ENCODE peak calls at places on chromosomes 5 and 9, in four cellular contexts. S is K562, I is HepG2, M is SK-N-SH. E is an unnamed sample.

GRCh38 chr5:5246736-5247135 is 106.6 kb downstream of the ADAMTS16 start:
- DNase-seq in S (no peak), I (no peak), M (no peak), E (no peak)

GRCh38 chr9:13570521-13570974 is 291.1 kb upstream of the MPDZ start:
- DNase-seq in S (no peak), I (no peak), M (no peak), E (no peak)

GRCh38 chr5:180315762-180316212 is 23.9 kb upstream of the MAPK9 start:
- DNase-seq in S (peak; percentile 79), I (peak; percentile 38), M (peak; percentile 85), E (peak; percentile 19)

GRCh38 chr9:13750061-13750460 is 470.6 kb upstream of the MPDZ start:
- DNase-seq in S (no peak), I (no peak), M (no peak), E (no peak)

GRCh38 chr9:4324513-4324912 is 24.6 kb upstream of the GLIS3 start:
- DNase-seq in S (no peak), I (no peak), M (no peak), E (no peak)

GRCh38 chr5:64690417-64691151 is at the start of gene SHISAL2B:
- DNase-seq in S (no peak), I (no peak), M (peak; percentile 55), E (no peak)

GRCh38 chr9:134469041-134469875 is 143.0 kb downstream of the RXRA start:
- DNase-seq in S (no peak), I (no peak), M (no peak), E (no peak)

GRCh38 chr9:35481347-35481975 is 8.4 kb upstream of the RUSC2 start:
- DNase-seq in S (peak; percentile 23), I (peak; percentile 54), M (peak; percentile 37), E (peak; percentile 54)

GRCh38 chr9:92424340-92424739 is at the start of gene OMD:
- DNase-seq in S (no peak), I (no peak), M (no peak), E (no peak)

GRCh38 chr5:10933141-10933540 is 172.1 kb upstream of the DAP start:
- DNase-seq in S (no peak), I (no peak), M (no peak), E (no peak)
- TF ChIP-seq ELF1 in S (no peak), I (no peak), M (no peak), E (no peak)

GRCh38 chr9:706606-707451 is 134.7 kb upstream of the DMRT1 start:
- DNase-seq in S (peak; percentile 13), I (peak; percentile 85), M (peak; percentile 29), E (no peak)
- TF ChIP-seq ELF1 in S (no peak), I (peak; percentile 67), M (peak; percentile 71), E (no peak)

GRCh38 chr5:111747336-111747735 is 9.7 kb downstream of the NREP start:
- DNase-seq in S (no peak), I (no peak), M (no peak), E (no peak)
- TF ChIP-seq ELF1 in S (no peak), I (no peak), M (no peak), E (no peak)

DNA sequence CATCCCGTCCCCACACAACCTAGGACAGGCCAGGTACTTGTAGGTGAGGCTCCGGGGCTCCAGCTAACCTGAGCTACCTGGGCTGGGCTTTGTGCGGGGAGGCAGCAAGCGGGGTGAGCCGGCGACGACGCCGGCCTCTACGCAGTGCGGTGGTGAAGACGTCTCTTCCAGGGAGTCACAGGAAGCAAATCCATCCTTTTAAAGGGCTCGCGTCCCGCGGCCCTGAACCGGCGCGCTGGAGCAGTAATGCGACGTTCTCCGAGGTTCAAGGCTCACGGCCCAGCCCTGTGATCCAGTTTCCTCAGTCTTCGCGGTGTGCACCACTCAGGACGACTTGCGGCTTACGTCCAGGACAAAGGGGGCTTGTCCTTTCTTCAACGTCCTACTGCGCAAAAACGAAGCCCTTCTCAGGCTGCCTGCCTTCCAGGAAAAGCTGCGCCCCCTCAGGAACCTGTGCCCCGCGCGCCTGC is 476 bp upstream of the SPIN1 start:
- DNase-seq in S (no peak), I (peak; percentile 20), M (peak; percentile 63), E (peak; percentile 55)
- TF ChIP-seq ELF1 in S (no peak), I (no peak), M (no peak), E (no peak)

GRCh38 chr9:37134166-37134565 is 13.8 kb downstream of the ZCCHC7 start:
- DNase-seq in S (no peak), I (no peak), M (no peak), E (no peak)
- TF ChIP-seq ELF1 in S (no peak), I (no peak), M (no peak), E (no peak)

GRCh38 chr5:123943136-123943535 is 431.2 kb downstream of the CSNK1G3 start:
- DNase-seq in S (no peak), I (no peak), M (no peak), E (no peak)

GRCh38 chr5:123936548-123936947 is 424.6 kb downstream of the CSNK1G3 start:
- DNase-seq in S (no peak), I (no peak), M (no peak), E (no peak)

GRCh38 chr5:123937230-123937629 is 425.3 kb downstream of the CSNK1G3 start:
- DNase-seq in S (peak; percentile 26), I (peak; percentile 65), M (peak; percentile 26), E (peak; percentile 72)
- TF ChIP-seq ELF1 in S (no peak), I (no peak), M (no peak), E (no peak)

GRCh38 chr9:113361304-113362018 is 12.1 kb downstream of the BSPRY start:
- DNase-seq in S (no peak), I (no peak), M (no peak), E (no peak)
- TF ChIP-seq ELF1 in S (no peak), I (no peak), M (no peak), E (no peak)

GRCh38 chr5:1162276-1162675 is 39.1 kb upstream of the SLC6A19 start:
- DNase-seq in S (no peak), I (no peak), M (no peak), E (no peak)

GRCh38 chr5:1161832-1162229 is 39.6 kb upstream of the SLC6A19 start:
- DNase-seq in S (no peak), I (no peak), M (peak; percentile 88), E (no peak)

GRCh38 chr5:1163879-1164278 is 37.5 kb upstream of the SLC6A19 start:
- DNase-seq in S (no peak), I (no peak), M (no peak), E (no peak)

GRCh38 chr5:1163366-1163765 is 38.0 kb upstream of the SLC6A19 start:
- DNase-seq in S (no peak), I (no peak), M (no peak), E (no peak)

GRCh38 chr5:1162729-1163128 is 38.7 kb upstream of the SLC6A19 start:
- DNase-seq in S (no peak), I (no peak), M (no peak), E (no peak)
- TF ChIP-seq ELF1 in S (no peak), I (no peak), M (no peak), E (no peak)

DNA sequence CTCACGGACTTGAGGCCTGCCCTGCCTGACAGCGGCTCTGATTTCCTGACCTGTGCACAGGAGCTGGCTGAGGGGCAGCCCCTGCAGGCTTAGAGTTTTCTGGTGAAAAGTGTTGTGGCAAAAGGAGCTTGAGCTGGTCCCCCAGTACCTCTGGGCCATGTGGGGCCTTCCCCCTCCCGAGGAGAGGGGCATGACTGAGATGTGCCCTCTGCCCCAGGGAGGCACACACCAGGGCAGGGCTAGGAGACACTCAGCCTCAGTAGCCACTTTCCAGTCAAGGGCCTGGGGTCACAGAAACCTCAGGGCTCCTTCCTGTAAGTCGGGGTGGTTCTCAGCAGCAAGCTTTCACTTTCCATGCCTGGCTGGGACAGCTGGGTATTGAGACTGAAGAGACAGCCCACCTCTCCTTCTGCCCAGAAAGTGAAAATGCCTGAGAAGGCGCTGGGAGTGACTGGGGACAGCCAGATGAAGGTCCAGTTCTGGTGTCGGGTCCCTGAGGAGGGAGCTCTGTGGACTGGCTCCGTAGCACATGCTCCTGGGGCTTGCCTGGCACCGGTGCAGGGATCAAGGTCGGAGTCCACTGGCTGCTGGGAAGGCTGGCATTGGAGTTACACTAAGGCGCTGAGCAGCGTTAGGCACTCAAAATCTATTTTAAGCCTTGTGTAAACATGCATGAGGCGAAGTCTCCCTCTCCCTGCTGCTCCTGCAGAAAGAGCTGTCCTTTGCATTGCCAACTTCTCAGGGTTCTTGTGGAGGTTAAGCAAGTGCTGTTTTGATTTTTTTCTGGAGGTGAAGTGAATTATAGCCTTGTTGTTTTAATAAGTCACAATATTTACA is 394.9 kb downstream of the GADD45G start:
- DNase-seq in S (no peak), I (peak; percentile 55), M (peak; percentile 23), E (no peak)
- TF ChIP-seq ELF1 in S (no peak), I (no peak), M (no peak), E (no peak)

DNA sequence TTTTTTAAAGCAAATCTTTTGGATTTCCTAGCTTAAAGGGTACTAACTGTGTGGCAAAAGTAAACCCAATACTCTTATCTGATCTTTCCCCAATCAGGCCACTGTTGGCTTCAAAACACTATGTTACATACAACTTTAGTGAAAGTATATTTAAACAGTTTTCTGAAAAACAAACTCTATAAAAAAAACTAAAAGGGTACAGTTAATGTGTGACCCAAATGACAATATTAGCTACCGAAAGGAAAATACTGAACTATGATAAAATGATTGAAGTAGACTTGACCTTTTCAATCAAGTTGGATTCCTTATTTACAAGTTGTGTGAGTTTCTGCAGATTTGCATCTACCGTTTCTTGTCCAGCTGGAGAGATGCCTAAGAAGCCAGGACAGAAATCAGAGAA is 5.8 kb downstream of the MTX3 start:
- DNase-seq in S (no peak), I (no peak), M (no peak), E (no peak)
- TF ChIP-seq ELF1 in S (no peak), I (no peak), M (no peak), E (no peak)

E was measured in HCT116.